ENCODE peak calls at places on chromosome 3, in eight cellular contexts. One of them, this sample, is unnamed.

GRCh38 chr3:122782804-122783203 is 10.8 kb downstream of the HSPBAP1 start:
- DNase-seq in psoas muscle: no peak
- DNase-seq in heart left ventricle: no peak
- DNase-seq in choroid plexus epithelial cell: no peak
- DNase-seq in A673: no peak
- DNase-seq in fibroblast of pulmonary artery: no peak
- DNase-seq in HepG2: no peak
- DNase-seq in DND-41: no peak
- DNase-seq in this sample: no peak

GRCh38 chr3:102192575-102192974 is 242.2 kb upstream of the ZPLD1 start:
- DNase-seq in heart left ventricle: no peak
- DNase-seq in fibroblast of pulmonary artery: no peak
- DNase-seq in choroid plexus epithelial cell: no peak
- DNase-seq in HepG2: no peak
- DNase-seq in psoas muscle: no peak
- DNase-seq in DND-41: no peak
- DNase-seq in A673: no peak
- DNase-seq in this sample: no peak

GRCh38 chr3:44065311-44065710 is 176.4 kb upstream of the TOPAZ1 start:
- DNase-seq in DND-41: no peak
- DNase-seq in heart left ventricle: no peak
- DNase-seq in choroid plexus epithelial cell: no peak
- DNase-seq in HepG2: no peak
- DNase-seq in A673: peak
- DNase-seq in fibroblast of pulmonary artery: no peak
- DNase-seq in psoas muscle: no peak
- DNase-seq in this sample: no peak

GRCh38 chr3:47239929-47240328 is 42.7 kb downstream of the KIF9 start:
- DNase-seq in psoas muscle: no peak
- DNase-seq in fibroblast of pulmonary artery: no peak
- DNase-seq in DND-41: no peak
- DNase-seq in HepG2: no peak
- DNase-seq in choroid plexus epithelial cell: no peak
- DNase-seq in heart left ventricle: no peak
- DNase-seq in A673: no peak
- DNase-seq in this sample: no peak

GRCh38 chr3:172259726-172260248 is 188.5 kb downstream of the GHSR start:
- DNase-seq in A673: no peak
- DNase-seq in fibroblast of pulmonary artery: no peak
- DNase-seq in choroid plexus epithelial cell: no peak
- DNase-seq in HepG2: no peak
- DNase-seq in psoas muscle: no peak
- DNase-seq in heart left ventricle: no peak
- DNase-seq in DND-41: no peak
- DNase-seq in this sample: no peak

GRCh38 chr3:72441284-72441994 is 406.8 kb downstream of the SHQ1 start:
- DNase-seq in heart left ventricle: no peak
- DNase-seq in A673: no peak
- DNase-seq in DND-41: no peak
- DNase-seq in choroid plexus epithelial cell: peak
- DNase-seq in HepG2: no peak
- DNase-seq in fibroblast of pulmonary artery: peak
- DNase-seq in psoas muscle: no peak
- DNase-seq in this sample: peak

GRCh38 chr3:160130950-160131349 is 94.3 kb upstream of the C3orf80 start:
- DNase-seq in A673: peak
- DNase-seq in psoas muscle: no peak
- DNase-seq in fibroblast of pulmonary artery: peak
- DNase-seq in choroid plexus epithelial cell: peak
- DNase-seq in HepG2: no peak
- DNase-seq in DND-41: no peak
- DNase-seq in heart left ventricle: no peak
- DNase-seq in this sample: peak

GRCh38 chr3:108970561-108970960 is 16.9 kb upstream of the GUCA1C start:
- DNase-seq in heart left ventricle: no peak
- DNase-seq in HepG2: no peak
- DNase-seq in DND-41: peak
- DNase-seq in A673: peak
- DNase-seq in fibroblast of pulmonary artery: no peak
- DNase-seq in psoas muscle: no peak
- DNase-seq in choroid plexus epithelial cell: no peak
- DNase-seq in this sample: peak

GRCh38 chr3:171753665-171754408 is 56.4 kb downstream of the PLD1 start:
- DNase-seq in HepG2: no peak
- DNase-seq in choroid plexus epithelial cell: peak
- DNase-seq in psoas muscle: no peak
- DNase-seq in A673: no peak
- DNase-seq in DND-41: no peak
- DNase-seq in heart left ventricle: no peak
- DNase-seq in fibroblast of pulmonary artery: peak
- DNase-seq in this sample: peak

GRCh38 chr3:157793745-157794144 is 290.5 kb upstream of the VEPH1 start:
- DNase-seq in fibroblast of pulmonary artery: no peak
- DNase-seq in DND-41: no peak
- DNase-seq in choroid plexus epithelial cell: no peak
- DNase-seq in heart left ventricle: no peak
- DNase-seq in psoas muscle: no peak
- DNase-seq in HepG2: no peak
- DNase-seq in A673: no peak
- DNase-seq in this sample: no peak

GRCh38 chr3:158830391-158830790 is 28.5 kb downstream of the MFSD1 start:
- DNase-seq in psoas muscle: no peak
- DNase-seq in A673: no peak
- DNase-seq in DND-41: no peak
- DNase-seq in HepG2: no peak
- DNase-seq in fibroblast of pulmonary artery: peak
- DNase-seq in heart left ventricle: no peak
- DNase-seq in choroid plexus epithelial cell: peak
- DNase-seq in this sample: peak

DNA sequence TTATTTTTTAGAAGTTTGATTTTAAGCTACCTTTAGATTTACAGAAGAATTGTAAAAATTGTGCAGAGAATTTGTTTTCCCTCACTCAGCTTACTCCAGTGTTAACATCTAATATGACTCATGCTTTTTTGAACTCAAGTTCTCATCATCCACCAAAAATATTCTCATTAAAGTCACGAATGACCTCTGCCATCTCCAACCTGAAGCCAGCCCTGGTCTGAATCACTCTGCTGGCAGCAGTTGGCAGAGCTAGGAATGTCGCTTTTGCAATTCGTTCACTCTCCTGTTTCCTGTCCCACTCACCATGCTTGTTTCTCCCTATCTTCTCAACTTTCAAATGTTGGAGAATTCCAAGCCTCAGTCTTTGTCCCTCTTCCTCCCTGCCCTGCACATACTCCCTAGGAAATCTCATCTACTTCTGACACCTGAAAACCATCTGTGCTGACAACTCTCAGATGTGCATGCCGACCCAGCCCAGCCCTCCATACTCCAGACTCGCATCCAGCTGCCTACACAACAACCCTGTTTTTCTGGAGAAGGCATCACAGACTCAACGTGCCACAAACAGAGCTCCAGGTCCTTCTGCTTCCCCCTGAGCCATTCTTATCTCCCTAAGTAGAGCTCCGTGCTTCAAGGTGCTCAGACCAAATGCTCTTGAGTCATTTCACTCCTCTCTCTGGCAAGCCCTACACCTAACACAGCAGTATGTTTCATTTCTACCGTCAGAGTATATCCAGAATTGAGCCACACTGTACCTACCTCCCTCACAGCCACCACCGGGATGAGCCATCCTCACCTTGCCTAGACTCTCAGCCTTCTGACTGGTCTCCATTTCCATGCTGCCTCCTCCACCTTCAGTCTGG is 24.9 kb downstream of the PRR23E start:
- DNase-seq in psoas muscle: no peak
- DNase-seq in HepG2: no peak
- DNase-seq in heart left ventricle: no peak
- DNase-seq in choroid plexus epithelial cell: no peak
- DNase-seq in A673: no peak
- DNase-seq in fibroblast of pulmonary artery: no peak
- DNase-seq in DND-41: no peak
- DNase-seq in this sample: no peak
- H3K4me3 ChIP-seq in psoas muscle: no peak
- H3K4me3 ChIP-seq in HepG2: no peak
- H3K4me3 ChIP-seq in heart left ventricle: no peak
- H3K4me3 ChIP-seq in choroid plexus epithelial cell: no peak
- H3K4me3 ChIP-seq in A673: no peak
- H3K4me3 ChIP-seq in fibroblast of pulmonary artery: no peak
- H3K4me3 ChIP-seq in DND-41: no peak
- H3K4me3 ChIP-seq in this sample: no peak

DNA sequence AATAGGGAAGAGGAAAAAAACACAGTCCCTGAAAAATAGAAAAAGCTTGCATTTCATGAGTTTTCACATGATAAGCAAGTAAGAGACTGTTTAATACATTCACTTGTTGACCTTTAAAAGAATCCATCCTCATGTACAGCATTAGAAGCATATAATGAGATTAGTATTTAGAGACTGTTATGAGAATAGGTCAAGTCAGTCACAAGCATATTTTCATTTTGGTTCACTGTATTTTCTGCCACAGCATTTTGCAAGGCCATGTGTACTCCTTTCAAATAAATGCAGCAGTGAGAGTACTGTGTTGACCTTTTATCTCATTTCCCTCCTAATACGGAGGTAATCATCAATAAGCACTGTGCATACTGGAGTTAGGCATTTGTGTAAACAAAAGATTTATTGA is 162.2 kb upstream of the SETMAR start:
- DNase-seq in heart left ventricle: no peak
- DNase-seq in A673: no peak
- DNase-seq in HepG2: no peak
- DNase-seq in choroid plexus epithelial cell: no peak
- DNase-seq in fibroblast of pulmonary artery: no peak
- DNase-seq in DND-41: no peak
- DNase-seq in psoas muscle: no peak
- DNase-seq in this sample: no peak
- TF ChIP-seq CTCF in heart left ventricle: no peak
- TF ChIP-seq CTCF in A673: no peak
- TF ChIP-seq CTCF in HepG2: no peak
- TF ChIP-seq CTCF in choroid plexus epithelial cell: no peak
- TF ChIP-seq CTCF in fibroblast of pulmonary artery: no peak
- TF ChIP-seq CTCF in DND-41: no peak
- TF ChIP-seq CTCF in psoas muscle: no peak
- TF ChIP-seq CTCF in this sample: no peak

GRCh38 chr3:105867690-105868449 is 942 bp downstream of the CBLB start:
- DNase-seq in HepG2: no peak
- DNase-seq in choroid plexus epithelial cell: peak
- DNase-seq in fibroblast of pulmonary artery: peak
- DNase-seq in DND-41: peak
- DNase-seq in A673: peak
- DNase-seq in psoas muscle: no peak
- DNase-seq in heart left ventricle: no peak
- DNase-seq in this sample: peak

GRCh38 chr3:105868745-105869530 is at the start of gene CBLB:
- DNase-seq in DND-41: peak
- DNase-seq in psoas muscle: peak
- DNase-seq in choroid plexus epithelial cell: peak
- DNase-seq in heart left ventricle: peak
- DNase-seq in fibroblast of pulmonary artery: peak
- DNase-seq in A673: peak
- DNase-seq in HepG2: peak
- DNase-seq in this sample: peak

GRCh38 chr3:105868450-105868744 is 415 bp downstream of the CBLB start:
- DNase-seq in choroid plexus epithelial cell: peak
- DNase-seq in heart left ventricle: peak
- DNase-seq in DND-41: no peak
- DNase-seq in A673: peak
- DNase-seq in psoas muscle: peak
- DNase-seq in HepG2: peak
- DNase-seq in fibroblast of pulmonary artery: peak
- DNase-seq in this sample: peak

GRCh38 chr3:105869531-105869833 is 670 bp upstream of the CBLB start:
- DNase-seq in psoas muscle: no peak
- DNase-seq in HepG2: no peak
- DNase-seq in fibroblast of pulmonary artery: no peak
- DNase-seq in A673: no peak
- DNase-seq in heart left ventricle: no peak
- DNase-seq in DND-41: no peak
- DNase-seq in choroid plexus epithelial cell: no peak
- DNase-seq in this sample: no peak

DNA sequence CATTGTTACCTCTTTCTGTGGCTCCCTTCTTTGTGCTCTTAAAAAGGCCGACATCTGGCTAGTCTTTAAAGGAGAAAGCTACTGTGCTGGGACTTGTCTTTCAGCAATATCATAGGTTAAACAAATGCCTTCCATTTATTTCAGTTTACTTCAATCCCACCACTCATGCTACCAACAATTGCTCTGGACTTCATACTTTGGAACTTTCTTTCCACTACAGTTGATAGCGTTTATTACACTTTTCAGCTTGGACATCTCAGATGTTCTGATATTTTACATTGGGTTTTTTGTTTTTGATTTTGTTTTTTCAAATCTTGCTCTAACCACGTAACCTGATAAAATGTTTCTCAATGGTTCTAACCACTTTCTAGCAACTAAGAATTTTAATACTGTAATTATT is 1.2 kb upstream of the CBLB start:
- DNase-seq in A673: no peak
- DNase-seq in psoas muscle: no peak
- DNase-seq in DND-41: no peak
- DNase-seq in heart left ventricle: no peak
- DNase-seq in fibroblast of pulmonary artery: no peak
- DNase-seq in HepG2: no peak
- DNase-seq in choroid plexus epithelial cell: no peak
- DNase-seq in this sample: no peak
- H3K4me3 ChIP-seq in A673: peak
- H3K4me3 ChIP-seq in psoas muscle: peak
- H3K4me3 ChIP-seq in DND-41: peak
- H3K4me3 ChIP-seq in heart left ventricle: peak
- H3K4me3 ChIP-seq in fibroblast of pulmonary artery: peak
- H3K4me3 ChIP-seq in HepG2: peak
- H3K4me3 ChIP-seq in choroid plexus epithelial cell: peak
- H3K4me3 ChIP-seq in this sample: peak

GRCh38 chr3:152942366-152942765 is 107.4 kb downstream of the P2RY1 start:
- DNase-seq in HepG2: no peak
- DNase-seq in DND-41: no peak
- DNase-seq in heart left ventricle: no peak
- DNase-seq in fibroblast of pulmonary artery: no peak
- DNase-seq in psoas muscle: no peak
- DNase-seq in A673: no peak
- DNase-seq in choroid plexus epithelial cell: no peak
- DNase-seq in this sample: no peak

GRCh38 chr3:152938974-152939636 is 104.2 kb downstream of the P2RY1 start:
- DNase-seq in A673: no peak
- DNase-seq in choroid plexus epithelial cell: no peak
- DNase-seq in psoas muscle: no peak
- DNase-seq in HepG2: no peak
- DNase-seq in heart left ventricle: no peak
- DNase-seq in fibroblast of pulmonary artery: no peak
- DNase-seq in DND-41: no peak
- DNase-seq in this sample: no peak

GRCh38 chr3:152941825-152942224 is 106.9 kb downstream of the P2RY1 start:
- DNase-seq in DND-41: no peak
- DNase-seq in fibroblast of pulmonary artery: no peak
- DNase-seq in psoas muscle: no peak
- DNase-seq in A673: peak
- DNase-seq in choroid plexus epithelial cell: no peak
- DNase-seq in heart left ventricle: no peak
- DNase-seq in HepG2: no peak
- DNase-seq in this sample: no peak

DNA sequence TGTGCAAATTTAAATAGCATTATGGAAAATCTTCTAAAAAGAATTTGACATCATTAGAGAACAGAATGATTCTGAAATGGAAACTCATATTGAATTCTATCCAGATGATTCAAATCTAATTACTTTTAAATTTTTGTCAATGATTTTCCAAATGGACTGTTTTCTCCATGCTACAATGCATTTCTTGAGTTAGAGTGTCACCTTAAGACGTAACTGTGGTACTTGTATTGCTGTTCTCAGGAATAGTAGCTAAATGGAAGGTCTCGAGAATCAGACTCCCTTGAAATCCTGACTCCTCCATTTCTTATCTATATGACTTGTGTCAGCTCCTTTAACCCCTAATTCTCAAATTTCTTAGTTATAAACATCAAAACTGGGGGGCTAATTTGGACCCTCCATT is 102.3 kb downstream of the P2RY1 start:
- DNase-seq in fibroblast of pulmonary artery: peak
- DNase-seq in A673: no peak
- DNase-seq in HepG2: no peak
- DNase-seq in DND-41: no peak
- DNase-seq in choroid plexus epithelial cell: peak
- DNase-seq in psoas muscle: no peak
- DNase-seq in heart left ventricle: no peak
- DNase-seq in this sample: no peak
- TF ChIP-seq CTCF in fibroblast of pulmonary artery: peak
- TF ChIP-seq CTCF in A673: peak
- TF ChIP-seq CTCF in HepG2: no peak
- TF ChIP-seq CTCF in DND-41: no peak
- TF ChIP-seq CTCF in choroid plexus epithelial cell: no peak
- TF ChIP-seq CTCF in psoas muscle: peak
- TF ChIP-seq CTCF in heart left ventricle: no peak
- TF ChIP-seq CTCF in this sample: no peak

This sample was measured in astrocyte of the spinal cord.